ENCODE peak calls at places on chromosomes 6 and 20, in seven cellular contexts. One of them, this sample, is unnamed.

GRCh38 chr6:149234051-149234962 is 83.2 kb upstream of the TAB2 start:
- DNase-seq in A673: no peak
- DNase-seq in foreskin keratinocyte: peak; percentile 72
- DNase-seq in CD8-positive, alpha-beta T cell: peak; percentile 26
- DNase-seq in lower lobe of right lung: no peak
- DNase-seq in left ventricle myocardium inferior: no peak
- DNase-seq in lung: no peak
- DNase-seq in this sample: no peak

GRCh38 chr6:49949062-49949461 is 14.9 kb downstream of the DEFB114 start:
- DNase-seq in A673: no peak
- DNase-seq in foreskin keratinocyte: no peak
- DNase-seq in CD8-positive, alpha-beta T cell: no peak
- DNase-seq in lower lobe of right lung: no peak
- DNase-seq in left ventricle myocardium inferior: no peak
- DNase-seq in lung: no peak
- DNase-seq in this sample: no peak

GRCh38 chr6:161088676-161089328 is 97.2 kb downstream of the MAP3K4 start:
- DNase-seq in A673: peak; percentile 9
- DNase-seq in foreskin keratinocyte: no peak
- DNase-seq in CD8-positive, alpha-beta T cell: no peak
- DNase-seq in lower lobe of right lung: no peak
- DNase-seq in left ventricle myocardium inferior: no peak
- DNase-seq in lung: no peak
- DNase-seq in this sample: no peak

GRCh38 chr6:151036869-151037680 is 171.6 kb downstream of the MTHFD1L start:
- DNase-seq in A673: no peak
- DNase-seq in foreskin keratinocyte: peak; percentile 80
- DNase-seq in CD8-positive, alpha-beta T cell: no peak
- DNase-seq in lower lobe of right lung: no peak
- DNase-seq in left ventricle myocardium inferior: no peak
- DNase-seq in lung: no peak
- DNase-seq in this sample: no peak

GRCh38 chr6:2990932-2991506 is 8.7 kb upstream of the NQO2 start:
- DNase-seq in A673: no peak
- DNase-seq in foreskin keratinocyte: no peak
- DNase-seq in CD8-positive, alpha-beta T cell: no peak
- DNase-seq in lower lobe of right lung: no peak
- DNase-seq in left ventricle myocardium inferior: no peak
- DNase-seq in lung: no peak
- DNase-seq in this sample: no peak

GRCh38 chr20:2150660-2151059 is 49.0 kb downstream of the STK35 start:
- DNase-seq in A673: no peak
- DNase-seq in foreskin keratinocyte: no peak
- DNase-seq in CD8-positive, alpha-beta T cell: no peak
- DNase-seq in lower lobe of right lung: no peak
- DNase-seq in left ventricle myocardium inferior: no peak
- DNase-seq in lung: no peak
- DNase-seq in this sample: no peak

GRCh38 chr6:28757429-28758045 is 166.2 kb downstream of the TRIM27 start:
- DNase-seq in A673: no peak
- DNase-seq in foreskin keratinocyte: no peak
- DNase-seq in CD8-positive, alpha-beta T cell: no peak
- DNase-seq in lower lobe of right lung: no peak
- DNase-seq in left ventricle myocardium inferior: no peak
- DNase-seq in lung: no peak
- DNase-seq in this sample: no peak

GRCh38 chr6:81727876-81728517 is 24.5 kb downstream of the TENT5A start:
- DNase-seq in A673: no peak
- DNase-seq in foreskin keratinocyte: no peak
- DNase-seq in CD8-positive, alpha-beta T cell: no peak
- DNase-seq in lower lobe of right lung: no peak
- DNase-seq in left ventricle myocardium inferior: no peak
- DNase-seq in lung: no peak
- DNase-seq in this sample: no peak

GRCh38 chr20:23060629-23061028 is 11.2 kb upstream of the THBD start:
- DNase-seq in A673: no peak
- DNase-seq in foreskin keratinocyte: no peak
- DNase-seq in CD8-positive, alpha-beta T cell: no peak
- DNase-seq in lower lobe of right lung: no peak
- DNase-seq in left ventricle myocardium inferior: no peak
- DNase-seq in lung: no peak
- DNase-seq in this sample: no peak

GRCh38 chr6:154980273-154981070 is 14.6 kb upstream of the TIAM2 start:
- DNase-seq in A673: no peak
- DNase-seq in foreskin keratinocyte: no peak
- DNase-seq in CD8-positive, alpha-beta T cell: no peak
- DNase-seq in lower lobe of right lung: no peak
- DNase-seq in left ventricle myocardium inferior: no peak
- DNase-seq in lung: no peak
- DNase-seq in this sample: no peak

GRCh38 chr6:136893187-136893586 is 28.9 kb upstream of the SLC35D3 start:
- DNase-seq in A673: no peak
- DNase-seq in foreskin keratinocyte: no peak
- DNase-seq in CD8-positive, alpha-beta T cell: no peak
- DNase-seq in lower lobe of right lung: no peak
- DNase-seq in left ventricle myocardium inferior: no peak
- DNase-seq in lung: no peak
- DNase-seq in this sample: no peak

GRCh38 chr6:74574794-74575193 is 631.1 kb downstream of the COL12A1 start:
- DNase-seq in A673: peak; percentile 65
- DNase-seq in foreskin keratinocyte: no peak
- DNase-seq in CD8-positive, alpha-beta T cell: no peak
- DNase-seq in lower lobe of right lung: no peak
- DNase-seq in left ventricle myocardium inferior: no peak
- DNase-seq in lung: no peak
- DNase-seq in this sample: no peak

GRCh38 chr20:5714261-5715041 is 35.8 kb upstream of the SHLD1 start:
- DNase-seq in A673: no peak
- DNase-seq in foreskin keratinocyte: peak; percentile 55
- DNase-seq in CD8-positive, alpha-beta T cell: peak; percentile 93
- DNase-seq in lower lobe of right lung: no peak
- DNase-seq in left ventricle myocardium inferior: no peak
- DNase-seq in lung: no peak
- DNase-seq in this sample: peak; percentile 29

GRCh38 chr20:18224968-18225568 is 63.3 kb upstream of the ZNF133 start:
- DNase-seq in A673: no peak
- DNase-seq in foreskin keratinocyte: peak; percentile 12
- DNase-seq in CD8-positive, alpha-beta T cell: no peak
- DNase-seq in lower lobe of right lung: no peak
- DNase-seq in left ventricle myocardium inferior: peak; percentile 34
- DNase-seq in lung: peak; percentile 35
- DNase-seq in this sample: no peak

GRCh38 chr6:93575495-93575894 is 156.1 kb upstream of the EPHA7 start:
- DNase-seq in A673: no peak
- DNase-seq in foreskin keratinocyte: no peak
- DNase-seq in CD8-positive, alpha-beta T cell: no peak
- DNase-seq in lower lobe of right lung: no peak
- DNase-seq in left ventricle myocardium inferior: no peak
- DNase-seq in lung: no peak
- DNase-seq in this sample: no peak

GRCh38 chr6:71855406-71855805 is 30.9 kb upstream of the RIMS1 start:
- DNase-seq in A673: peak; percentile 92
- DNase-seq in foreskin keratinocyte: no peak
- DNase-seq in CD8-positive, alpha-beta T cell: no peak
- DNase-seq in lower lobe of right lung: no peak
- DNase-seq in left ventricle myocardium inferior: no peak
- DNase-seq in lung: no peak
- DNase-seq in this sample: no peak

GRCh38 chr6:105985816-105986632 is 100.1 kb upstream of the PRDM1 start:
- DNase-seq in A673: no peak
- DNase-seq in foreskin keratinocyte: no peak
- DNase-seq in CD8-positive, alpha-beta T cell: no peak
- DNase-seq in lower lobe of right lung: peak; percentile 60
- DNase-seq in left ventricle myocardium inferior: no peak
- DNase-seq in lung: no peak
- DNase-seq in this sample: no peak

GRCh38 chr20:52017669-52018317 is 173.8 kb downstream of the ZFP64 start:
- DNase-seq in A673: no peak
- DNase-seq in foreskin keratinocyte: no peak
- DNase-seq in CD8-positive, alpha-beta T cell: no peak
- DNase-seq in lower lobe of right lung: no peak
- DNase-seq in left ventricle myocardium inferior: no peak
- DNase-seq in lung: no peak
- DNase-seq in this sample: no peak

DNA sequence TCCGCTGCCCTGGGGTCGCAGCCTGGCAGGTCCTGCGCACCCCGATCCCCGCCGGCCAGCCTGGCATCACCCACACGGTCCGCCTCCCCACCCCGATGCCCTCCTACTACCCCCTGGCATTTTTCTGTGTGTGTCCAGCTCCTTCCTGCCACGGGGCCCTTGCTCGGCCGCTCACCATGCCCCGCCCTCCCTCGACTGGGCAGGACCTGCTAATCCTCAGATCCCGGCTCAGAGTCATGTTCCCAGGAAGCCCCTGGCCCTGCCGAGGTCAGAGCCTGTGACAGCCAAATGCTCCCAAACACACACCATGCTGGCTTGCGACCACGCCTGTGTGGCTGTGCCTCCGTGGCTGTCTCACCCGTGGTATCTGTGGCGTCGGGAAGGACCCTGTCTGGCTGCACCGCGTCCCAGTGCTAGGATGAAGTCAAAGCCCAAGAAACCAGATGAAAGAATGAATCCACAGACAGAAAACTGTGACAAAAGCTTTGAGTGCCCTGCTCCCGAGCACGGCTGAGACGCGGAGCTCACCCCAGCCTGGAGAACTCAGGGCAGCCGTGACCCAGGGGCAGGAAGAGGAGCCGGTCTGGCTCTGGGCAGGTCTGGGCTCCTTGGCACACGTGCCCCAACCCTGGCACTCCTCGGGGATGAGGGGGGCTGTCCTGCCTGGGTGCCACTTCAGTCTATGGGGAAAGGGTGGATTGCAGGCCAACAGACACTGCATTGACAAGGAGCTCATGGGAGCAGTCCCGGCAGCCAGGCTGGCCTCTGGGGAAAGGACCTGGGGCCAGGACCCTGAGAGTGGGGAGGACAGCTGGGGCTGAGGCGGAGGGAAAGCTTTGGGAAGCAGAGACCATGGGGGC is 20.8 kb upstream of the SLCO4A1 start:
- DNase-seq in A673: no peak
- DNase-seq in foreskin keratinocyte: no peak
- DNase-seq in CD8-positive, alpha-beta T cell: no peak
- DNase-seq in lower lobe of right lung: no peak
- DNase-seq in left ventricle myocardium inferior: no peak
- DNase-seq in lung: no peak
- DNase-seq in this sample: no peak
- H3K4me1 ChIP-seq in A673: peaks cover 21% of the 10 kb centered on the region
- H3K4me1 ChIP-seq in foreskin keratinocyte: peaks cover 14% of the 10 kb centered on the region
- H3K4me1 ChIP-seq in CD8-positive, alpha-beta T cell: peaks cover 41% of the 10 kb centered on the region
- H3K4me1 ChIP-seq in lower lobe of right lung: peaks cover 74% of the 10 kb centered on the region
- H3K4me1 ChIP-seq in left ventricle myocardium inferior: peaks cover 77% of the 10 kb centered on the region
- H3K4me1 ChIP-seq in lung: peaks cover 48% of the 10 kb centered on the region
- H3K4me1 ChIP-seq in this sample: peaks cover 53% of the 10 kb centered on the region

DNA sequence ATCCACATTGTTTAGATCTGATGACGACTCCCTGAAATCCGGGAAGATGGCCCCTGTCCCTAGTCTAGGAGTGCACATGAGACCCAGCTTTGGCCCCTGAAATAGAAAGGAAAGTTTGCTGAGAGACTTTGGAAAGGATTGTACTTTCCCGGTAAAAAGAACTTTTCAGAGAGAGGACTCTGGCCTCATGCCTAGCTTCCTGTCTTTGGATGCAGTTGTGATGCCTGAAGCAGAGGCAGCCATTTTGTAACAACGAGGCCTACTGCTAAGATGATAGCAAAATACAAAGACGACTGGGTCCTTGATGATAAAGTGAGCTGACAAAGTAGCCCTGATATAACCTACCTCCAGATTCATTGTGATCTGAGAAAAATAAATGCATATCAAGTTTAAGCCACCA is 6.9 kb downstream of the CPNE5 start:
- DNase-seq in A673: no peak
- DNase-seq in foreskin keratinocyte: no peak
- DNase-seq in CD8-positive, alpha-beta T cell: no peak
- DNase-seq in lower lobe of right lung: no peak
- DNase-seq in left ventricle myocardium inferior: no peak
- DNase-seq in lung: no peak
- DNase-seq in this sample: no peak
- H3K27ac ChIP-seq in A673: no peak overlapping the region
- H3K27ac ChIP-seq in foreskin keratinocyte: no peak overlapping the region
- H3K27ac ChIP-seq in CD8-positive, alpha-beta T cell: no peak overlapping the region
- H3K27ac ChIP-seq in lower lobe of right lung: no peak overlapping the region
- H3K27ac ChIP-seq in left ventricle myocardium inferior: no peak overlapping the region
- H3K27ac ChIP-seq in lung: no peak overlapping the region
- H3K27ac ChIP-seq in this sample: no peak overlapping the region

DNA sequence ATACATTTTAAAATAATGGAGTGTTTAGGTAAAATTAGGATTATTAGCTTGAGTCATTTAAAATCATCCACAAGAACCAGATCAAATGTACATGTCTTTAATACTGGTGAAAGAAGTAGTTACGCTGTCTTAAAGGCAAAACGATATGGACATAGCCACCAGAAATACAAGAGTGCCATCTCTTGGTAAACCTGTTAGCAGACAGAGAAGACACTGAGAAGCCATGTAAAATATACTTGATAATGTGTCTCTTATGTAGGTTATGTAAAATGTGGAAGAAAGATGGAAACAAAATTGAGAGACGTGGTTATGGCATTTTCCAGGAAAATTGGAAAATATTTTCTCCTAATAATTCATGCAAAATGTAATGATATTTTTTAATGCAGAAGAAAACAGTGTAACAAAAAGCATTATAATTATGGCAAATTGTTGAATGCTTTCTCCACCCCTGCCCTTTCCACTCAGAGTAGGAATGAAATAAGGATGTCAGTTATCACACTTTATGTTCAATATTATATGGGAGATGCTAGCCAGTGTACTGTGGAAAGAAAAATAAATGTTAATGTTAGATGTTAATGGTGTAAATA is 12.2 kb upstream of the SLC17A2 start:
- DNase-seq in A673: peak; percentile 56
- DNase-seq in foreskin keratinocyte: no peak
- DNase-seq in CD8-positive, alpha-beta T cell: no peak
- DNase-seq in lower lobe of right lung: no peak
- DNase-seq in left ventricle myocardium inferior: no peak
- DNase-seq in lung: no peak
- DNase-seq in this sample: no peak
- TF ChIP-seq CTCF in A673: peak; percentile 73
- TF ChIP-seq CTCF in foreskin keratinocyte: peak; percentile 76
- TF ChIP-seq CTCF in CD8-positive, alpha-beta T cell: peak; percentile 65
- TF ChIP-seq CTCF in lower lobe of right lung: peak; percentile 46
- TF ChIP-seq CTCF in left ventricle myocardium inferior: peak; percentile 55
- TF ChIP-seq CTCF in lung: peak; percentile 9
- TF ChIP-seq CTCF in this sample: peak; percentile 28

GRCh38 chr6:12112540-12113189 is 100.6 kb downstream of the HIVEP1 start:
- DNase-seq in A673: no peak
- DNase-seq in foreskin keratinocyte: no peak
- DNase-seq in CD8-positive, alpha-beta T cell: no peak
- DNase-seq in lower lobe of right lung: no peak
- DNase-seq in left ventricle myocardium inferior: no peak
- DNase-seq in lung: no peak
- DNase-seq in this sample: peak; percentile 58

GRCh38 chr6:12113190-12113578 is 101.1 kb downstream of the HIVEP1 start:
- DNase-seq in A673: no peak
- DNase-seq in foreskin keratinocyte: peak; percentile 57
- DNase-seq in CD8-positive, alpha-beta T cell: no peak
- DNase-seq in lower lobe of right lung: no peak
- DNase-seq in left ventricle myocardium inferior: no peak
- DNase-seq in lung: no peak
- DNase-seq in this sample: no peak

GRCh38 chr6:12111271-12111670 is 99.2 kb downstream of the HIVEP1 start:
- DNase-seq in A673: no peak
- DNase-seq in foreskin keratinocyte: no peak
- DNase-seq in CD8-positive, alpha-beta T cell: no peak
- DNase-seq in lower lobe of right lung: no peak
- DNase-seq in left ventricle myocardium inferior: no peak
- DNase-seq in lung: no peak
- DNase-seq in this sample: no peak

GRCh38 chr6:12114055-12114503 is 102.0 kb downstream of the HIVEP1 start:
- DNase-seq in A673: no peak
- DNase-seq in foreskin keratinocyte: no peak
- DNase-seq in CD8-positive, alpha-beta T cell: no peak
- DNase-seq in lower lobe of right lung: no peak
- DNase-seq in left ventricle myocardium inferior: no peak
- DNase-seq in lung: no peak
- DNase-seq in this sample: no peak

GRCh38 chr6:12110523-12111154 is 98.5 kb downstream of the HIVEP1 start:
- DNase-seq in A673: no peak
- DNase-seq in foreskin keratinocyte: no peak
- DNase-seq in CD8-positive, alpha-beta T cell: no peak
- DNase-seq in lower lobe of right lung: no peak
- DNase-seq in left ventricle myocardium inferior: no peak
- DNase-seq in lung: no peak
- DNase-seq in this sample: no peak
- H3K4me1 ChIP-seq in A673: no peaks in the 10 kb centered on the region
- H3K4me1 ChIP-seq in foreskin keratinocyte: peaks cover 9% of the 10 kb centered on the region
- H3K4me1 ChIP-seq in CD8-positive, alpha-beta T cell: peaks cover 51% of the 10 kb centered on the region
- H3K4me1 ChIP-seq in lower lobe of right lung: peaks cover 4% of the 10 kb centered on the region
- H3K4me1 ChIP-seq in left ventricle myocardium inferior: peaks cover 21% of the 10 kb centered on the region
- H3K4me1 ChIP-seq in lung: peaks cover 10% of the 10 kb centered on the region
- H3K4me1 ChIP-seq in this sample: no peaks in the 10 kb centered on the region

This sample was measured in heart left ventricle.